ENCODE peak calls at places on chromosomes 13 and 19, in five cellular contexts. One of them, this sample, is unnamed.

GRCh38 chr13:93700115-93700514 is 473.5 kb downstream of the GPC6 start:
- DNase-seq in breast epithelium: no peak
- DNase-seq in PC-9: no peak
- DNase-seq in left lung: no peak
- DNase-seq in GM23338: no peak
- DNase-seq in this sample: no peak

GRCh38 chr19:47779524-47780214 is 1.2 kb downstream of the SELENOW start:
- DNase-seq in left lung: peak; percentile 60
- DNase-seq in GM23338: no peak
- DNase-seq in breast epithelium: no peak
- DNase-seq in PC-9: no peak
- DNase-seq in this sample: no peak

GRCh38 chr19:53538378-53539109 is 599 bp downstream of the ZNF331 start:
- DNase-seq in breast epithelium: no peak
- DNase-seq in GM23338: peak; percentile 11
- DNase-seq in left lung: no peak
- DNase-seq in PC-9: no peak
- DNase-seq in this sample: no peak

GRCh38 chr19:11196406-11197287 is 698 bp downstream of the KANK2 start:
- DNase-seq in breast epithelium: no peak
- DNase-seq in GM23338: peak; percentile 61
- DNase-seq in left lung: no peak
- DNase-seq in PC-9: no peak
- DNase-seq in this sample: peak; percentile 67

GRCh38 chr13:100517706-100518105 is 70.9 kb downstream of the GGACT start:
- DNase-seq in breast epithelium: no peak
- DNase-seq in PC-9: no peak
- DNase-seq in GM23338: no peak
- DNase-seq in left lung: no peak
- DNase-seq in this sample: no peak

GRCh38 chr13:64397699-64398098 is 2832.4 kb downstream of the PCDH9 start:
- DNase-seq in left lung: no peak
- DNase-seq in GM23338: no peak
- DNase-seq in breast epithelium: no peak
- DNase-seq in PC-9: no peak
- DNase-seq in this sample: peak; percentile 79

GRCh38 chr19:17004386-17004785 is 22.2 kb downstream of the CPAMD8 start:
- DNase-seq in left lung: no peak
- DNase-seq in breast epithelium: no peak
- DNase-seq in PC-9: no peak
- DNase-seq in GM23338: no peak
- DNase-seq in this sample: no peak

GRCh38 chr13:29513002-29513980 is 82.2 kb downstream of the SLC7A1 start:
- DNase-seq in PC-9: no peak
- DNase-seq in GM23338: no peak
- DNase-seq in breast epithelium: no peak
- DNase-seq in left lung: no peak
- DNase-seq in this sample: no peak

GRCh38 chr19:41821003-41821735 is 23.3 kb downstream of the LYPD4 start:
- DNase-seq in PC-9: peak; percentile 45
- DNase-seq in left lung: no peak
- DNase-seq in breast epithelium: no peak
- DNase-seq in GM23338: peak; percentile 90
- DNase-seq in this sample: peak; percentile 34

GRCh38 chr13:106491928-106492327 is 43.5 kb downstream of the EFNB2 start:
- DNase-seq in GM23338: no peak
- DNase-seq in breast epithelium: no peak
- DNase-seq in PC-9: no peak
- DNase-seq in left lung: no peak
- DNase-seq in this sample: no peak

GRCh38 chr19:3990815-3991117 is 5.5 kb upstream of the EEF2 start:
- DNase-seq in GM23338: no peak
- DNase-seq in PC-9: no peak
- DNase-seq in left lung: no peak
- DNase-seq in breast epithelium: no peak
- DNase-seq in this sample: no peak

GRCh38 chr13:42107006-42107405 is 58.6 kb downstream of the DGKH start:
- DNase-seq in GM23338: no peak
- DNase-seq in left lung: no peak
- DNase-seq in breast epithelium: no peak
- DNase-seq in PC-9: peak; percentile 40
- DNase-seq in this sample: no peak

GRCh38 chr19:40611096-40611495 is 9.9 kb downstream of the LTBP4 start:
- DNase-seq in PC-9: no peak
- DNase-seq in GM23338: no peak
- DNase-seq in left lung: no peak
- DNase-seq in breast epithelium: no peak
- DNase-seq in this sample: no peak

GRCh38 chr19:41131186-41131585 is 17.0 kb downstream of the CYP2F1 start:
- DNase-seq in GM23338: no peak
- DNase-seq in breast epithelium: no peak
- DNase-seq in PC-9: no peak
- DNase-seq in left lung: no peak
- DNase-seq in this sample: no peak

GRCh38 chr19:33410915-33411401 is 37.4 kb downstream of the CEBPG start:
- DNase-seq in PC-9: no peak
- DNase-seq in left lung: no peak
- DNase-seq in GM23338: no peak
- DNase-seq in breast epithelium: no peak
- DNase-seq in this sample: peak; percentile 83

GRCh38 chr19:29641597-29641996 is 23.7 kb upstream of the PLEKHF1 start:
- DNase-seq in GM23338: no peak
- DNase-seq in left lung: no peak
- DNase-seq in breast epithelium: no peak
- DNase-seq in PC-9: no peak
- DNase-seq in this sample: no peak

GRCh38 chr19:6678690-6679109 is 8.7 kb upstream of the TNFSF14 start:
- DNase-seq in PC-9: no peak
- DNase-seq in left lung: no peak
- DNase-seq in breast epithelium: no peak
- DNase-seq in GM23338: no peak
- DNase-seq in this sample: no peak

GRCh38 chr13:50369646-50370045 is 354.4 kb downstream of the KCNRG start:
- DNase-seq in breast epithelium: no peak
- DNase-seq in PC-9: no peak
- DNase-seq in GM23338: no peak
- DNase-seq in left lung: no peak
- DNase-seq in this sample: no peak

GRCh38 chr19:5103061-5103701 is 134.3 kb downstream of the KDM4B start:
- DNase-seq in GM23338: no peak
- DNase-seq in breast epithelium: peak; percentile 70
- DNase-seq in left lung: no peak
- DNase-seq in PC-9: no peak
- DNase-seq in this sample: peak; percentile 49

GRCh38 chr19:13029893-13030292 is 34.6 kb downstream of the NFIX start:
- DNase-seq in breast epithelium: no peak
- DNase-seq in left lung: no peak
- DNase-seq in GM23338: peak; percentile 79
- DNase-seq in PC-9: no peak
- DNase-seq in this sample: no peak

GRCh38 chr13:31409678-31410356 is 210.0 kb downstream of the B3GLCT start:
- DNase-seq in left lung: no peak
- DNase-seq in GM23338: peak; percentile 52
- DNase-seq in PC-9: no peak
- DNase-seq in breast epithelium: no peak
- DNase-seq in this sample: no peak

GRCh38 chr19:3161453-3161852 is 17.1 kb upstream of the S1PR4 start:
- DNase-seq in left lung: no peak
- DNase-seq in PC-9: peak; percentile 47
- DNase-seq in breast epithelium: no peak
- DNase-seq in GM23338: no peak
- DNase-seq in this sample: no peak

GRCh38 chr13:113445791-113446487 is 7.3 kb downstream of the ADPRHL1 start:
- DNase-seq in left lung: no peak
- DNase-seq in PC-9: no peak
- DNase-seq in breast epithelium: peak; percentile 35
- DNase-seq in GM23338: no peak
- DNase-seq in this sample: no peak

GRCh38 chr19:39212377-39212742 is 8.3 kb upstream of the SYCN start:
- DNase-seq in left lung: peak; percentile 44
- DNase-seq in PC-9: no peak
- DNase-seq in breast epithelium: no peak
- DNase-seq in GM23338: peak; percentile 88
- DNase-seq in this sample: peak; percentile 57

GRCh38 chr13:75416327-75417005 is 65.5 kb downstream of the TBC1D4 start:
- DNase-seq in left lung: no peak
- DNase-seq in GM23338: peak; percentile 40
- DNase-seq in PC-9: no peak
- DNase-seq in breast epithelium: no peak
- DNase-seq in this sample: peak; percentile 61

GRCh38 chr13:41458187-41458938 is 1.0 kb downstream of the RGCC start:
- DNase-seq in breast epithelium: no peak
- DNase-seq in left lung: peak; percentile 66
- DNase-seq in PC-9: no peak
- DNase-seq in GM23338: peak; percentile 55
- DNase-seq in this sample: no peak

GRCh38 chr13:110377178-110378175 is 70.4 kb downstream of the COL4A2 start:
- DNase-seq in breast epithelium: no peak
- DNase-seq in left lung: no peak
- DNase-seq in GM23338: no peak
- DNase-seq in PC-9: no peak
- DNase-seq in this sample: peak; percentile 88

GRCh38 chr13:110379358-110379757 is 72.3 kb downstream of the COL4A2 start:
- DNase-seq in breast epithelium: no peak
- DNase-seq in GM23338: no peak
- DNase-seq in left lung: no peak
- DNase-seq in PC-9: no peak
- DNase-seq in this sample: no peak

GRCh38 chr13:110374644-110375370 is 67.7 kb downstream of the COL4A2 start:
- DNase-seq in left lung: no peak
- DNase-seq in GM23338: no peak
- DNase-seq in breast epithelium: no peak
- DNase-seq in PC-9: no peak
- DNase-seq in this sample: no peak

GRCh38 chr13:110373617-110374016 is 66.5 kb downstream of the COL4A2 start:
- DNase-seq in GM23338: no peak
- DNase-seq in breast epithelium: no peak
- DNase-seq in PC-9: no peak
- DNase-seq in left lung: no peak
- DNase-seq in this sample: no peak

DNA sequence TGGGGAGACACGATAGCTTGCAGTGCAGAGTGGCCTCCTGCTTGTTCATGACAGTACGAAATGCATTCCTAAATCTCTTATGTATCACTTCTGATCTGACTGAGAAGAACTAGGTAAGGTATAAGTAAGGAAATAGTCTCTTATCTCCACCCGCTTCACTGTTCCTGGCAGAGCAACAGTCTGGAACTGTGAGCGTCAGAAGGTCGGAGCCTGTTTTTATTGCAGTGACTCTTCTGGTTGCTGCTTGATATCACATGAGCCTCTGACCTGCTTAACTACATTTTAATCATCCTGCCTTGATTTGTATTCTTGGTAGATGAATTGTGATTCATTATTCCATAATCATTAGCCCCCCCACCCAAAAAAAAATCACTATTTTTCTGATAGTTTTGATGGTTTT is 69.0 kb downstream of the COL4A2 start:
- DNase-seq in PC-9: no peak
- DNase-seq in left lung: no peak
- DNase-seq in GM23338: no peak
- DNase-seq in breast epithelium: no peak
- DNase-seq in this sample: no peak
- H3K4me1 ChIP-seq in PC-9: peaks cover 18% of the 10 kb centered on the region
- H3K4me1 ChIP-seq in left lung: no peaks in the 10 kb centered on the region
- H3K4me1 ChIP-seq in GM23338: peaks cover 21% of the 10 kb centered on the region
- H3K4me1 ChIP-seq in breast epithelium: peaks cover 5% of the 10 kb centered on the region
- H3K4me1 ChIP-seq in this sample: peaks cover 41% of the 10 kb centered on the region

GRCh38 chr13:24075137-24075975 is 85.2 kb upstream of the SPATA13 start:
- DNase-seq in left lung: no peak
- DNase-seq in PC-9: no peak
- DNase-seq in breast epithelium: no peak
- DNase-seq in GM23338: no peak
- DNase-seq in this sample: no peak

GRCh38 chr13:24076636-24077035 is 83.9 kb upstream of the SPATA13 start:
- DNase-seq in breast epithelium: no peak
- DNase-seq in GM23338: peak; percentile 22
- DNase-seq in PC-9: no peak
- DNase-seq in left lung: no peak
- DNase-seq in this sample: no peak

GRCh38 chr13:24073657-24074056 is 86.9 kb upstream of the SPATA13 start:
- DNase-seq in GM23338: no peak
- DNase-seq in left lung: no peak
- DNase-seq in PC-9: no peak
- DNase-seq in breast epithelium: no peak
- DNase-seq in this sample: no peak

GRCh38 chr13:24074687-24075086 is 85.8 kb upstream of the SPATA13 start:
- DNase-seq in GM23338: no peak
- DNase-seq in PC-9: no peak
- DNase-seq in left lung: no peak
- DNase-seq in breast epithelium: no peak
- DNase-seq in this sample: no peak

DNA sequence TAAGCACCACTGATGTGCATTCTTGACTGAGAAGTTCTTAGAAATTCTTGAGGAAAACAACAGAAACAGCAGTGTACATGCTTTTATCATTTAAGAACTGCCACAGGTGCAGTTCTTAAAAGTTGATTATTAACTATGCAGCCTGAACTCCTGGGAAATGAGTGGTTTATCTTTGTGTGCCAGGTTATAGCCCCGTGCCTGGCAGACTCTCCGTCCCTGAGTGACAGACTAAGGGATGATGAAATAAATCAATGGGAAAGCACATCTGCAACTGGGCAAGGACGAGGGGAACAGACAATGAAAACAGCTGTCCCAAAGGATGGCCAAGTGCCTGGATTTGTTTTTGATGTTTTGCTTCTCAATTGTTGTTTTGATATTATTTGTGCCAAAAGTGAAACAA is 84.4 kb upstream of the SPATA13 start:
- DNase-seq in left lung: no peak
- DNase-seq in GM23338: no peak
- DNase-seq in PC-9: no peak
- DNase-seq in breast epithelium: no peak
- DNase-seq in this sample: no peak
- H3K4me3 ChIP-seq in left lung: no peak overlapping the region
- H3K4me3 ChIP-seq in GM23338: no peak overlapping the region
- H3K4me3 ChIP-seq in PC-9: no peak overlapping the region
- H3K4me3 ChIP-seq in breast epithelium: no peak overlapping the region
- H3K4me3 ChIP-seq in this sample: no peak overlapping the region

GRCh38 chr13:95533545-95534135 is 18.9 kb upstream of the CLDN10 start:
- DNase-seq in left lung: no peak
- DNase-seq in PC-9: no peak
- DNase-seq in GM23338: peak; percentile 64
- DNase-seq in breast epithelium: no peak
- DNase-seq in this sample: no peak
- H3K27me3 ChIP-seq in left lung: no peaks in the 10 kb centered on the region
- H3K27me3 ChIP-seq in PC-9: no peaks in the 10 kb centered on the region
- H3K27me3 ChIP-seq in GM23338: no peaks in the 10 kb centered on the region
- H3K27me3 ChIP-seq in breast epithelium: no peaks in the 10 kb centered on the region
- H3K27me3 ChIP-seq in this sample: no peaks in the 10 kb centered on the region

DNA sequence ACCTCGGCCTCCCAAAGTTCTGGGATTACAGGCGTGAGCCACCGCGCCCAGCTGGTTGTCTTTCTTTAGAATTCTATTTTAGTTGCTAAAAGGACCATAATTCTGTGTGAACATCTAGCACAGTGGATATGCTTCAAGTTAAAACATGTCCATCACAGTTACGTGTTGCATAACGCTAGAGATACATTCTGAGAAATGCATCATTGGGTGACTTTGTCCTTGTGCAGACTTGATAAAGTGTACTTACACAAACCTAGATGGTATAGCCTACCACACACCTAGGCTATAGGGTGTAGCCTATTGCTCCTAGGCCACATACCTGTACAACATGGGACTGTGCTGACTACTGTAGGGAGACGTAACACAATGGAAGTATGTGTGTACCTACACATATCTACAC is 35.4 kb downstream of the DOCK9 start:
- DNase-seq in PC-9: no peak
- DNase-seq in breast epithelium: no peak
- DNase-seq in GM23338: no peak
- DNase-seq in left lung: no peak
- DNase-seq in this sample: no peak
- H3K4me1 ChIP-seq in PC-9: no peaks in the 10 kb centered on the region
- H3K4me1 ChIP-seq in breast epithelium: no peaks in the 10 kb centered on the region
- H3K4me1 ChIP-seq in GM23338: peaks cover 25% of the 10 kb centered on the region
- H3K4me1 ChIP-seq in left lung: no peaks in the 10 kb centered on the region
- H3K4me1 ChIP-seq in this sample: peaks cover 40% of the 10 kb centered on the region